ENCODE peak calls at places on chromosome 22, in seven cellular contexts. Z is psoas muscle; O is NCI-H460; C is effector memory CD8-positive, alpha-beta T cell; R is adrenal gland; N is GM18507; M is naive B cell. J is an unnamed sample.

GRCh38 chr22:21940521-21940920 is 12.1 kb downstream of the PPM1F start:
- DNase-seq in M (no peak), C (no peak), N (no peak), R (no peak), O (no peak), Z (no peak), J (no peak)

GRCh38 chr22:23204541-23205157 is 24.3 kb downstream of the BCR start:
- DNase-seq in N (no peak), O (no peak), M (no peak), R (peak), Z (peak), C (no peak), J (no peak)

GRCh38 chr22:32080904-32081303 is 37.8 kb downstream of the SLC5A1 start:
- DNase-seq in O (peak), C (no peak), Z (no peak), N (peak), R (peak), M (no peak), J (peak)

GRCh38 chr22:50027639-50028537 is 15.3 kb upstream of the IL17REL start:
- DNase-seq in R (no peak), M (no peak), N (no peak), O (no peak), C (no peak), Z (no peak), J (no peak)

GRCh38 chr22:27258773-27259172 is 542.8 kb downstream of the MN1 start:
- DNase-seq in O (no peak), M (no peak), Z (no peak), N (no peak), C (no peak), R (no peak), J (no peak)

GRCh38 chr22:27045103-27045940 is 387.9 kb downstream of the MIAT start:
- DNase-seq in O (peak), M (no peak), C (no peak), N (no peak), R (no peak), Z (no peak), J (no peak)

GRCh38 chr22:42271906-42272305 is 1.5 kb upstream of the TCF20 start:
- DNase-seq in Z (no peak), O (no peak), M (no peak), N (no peak), R (no peak), C (no peak), J (no peak)

GRCh38 chr22:29801153-29801552 is 34.0 kb downstream of the UQCR10 start:
- DNase-seq in N (no peak), R (no peak), C (no peak), Z (no peak), M (no peak), O (no peak), J (no peak)

GRCh38 chr22:18968011-18968749 is 32.1 kb upstream of the PRODH start:
- DNase-seq in R (no peak), C (no peak), N (no peak), O (no peak), Z (peak), M (no peak), J (no peak)

GRCh38 chr22:36383110-36383581 is 4.6 kb downstream of the MYH9 start:
- DNase-seq in N (peak), R (no peak), O (no peak), C (peak), Z (no peak), M (no peak), J (no peak)

GRCh38 chr22:17314472-17314871 is 54.8 kb upstream of the CECR2 start:
- DNase-seq in R (no peak), C (no peak), O (no peak), Z (no peak), M (no peak), N (no peak), J (no peak)

GRCh38 chr22:35600466-35600865 is 16.7 kb downstream of the MB start:
- DNase-seq in N (no peak), C (no peak), Z (no peak), O (no peak), M (no peak), R (no peak), J (no peak)

GRCh38 chr22:45334068-45334467 is 24.3 kb downstream of the FAM118A start:
- DNase-seq in N (no peak), M (no peak), C (no peak), Z (no peak), R (no peak), O (no peak), J (no peak)

GRCh38 chr22:29956680-29957079 is 73.7 kb downstream of the MTMR3 start:
- DNase-seq in Z (no peak), C (no peak), M (no peak), O (no peak), N (no peak), R (no peak), J (no peak)

GRCh38 chr22:46835288-46835687 is 72.8 kb downstream of the TBC1D22A start:
- DNase-seq in R (no peak), C (no peak), M (no peak), O (no peak), N (no peak), Z (no peak), J (no peak)

GRCh38 chr22:40055143-40055926 is 60.6 kb downstream of the FAM83F start:
- DNase-seq in N (no peak), O (no peak), M (peak), C (no peak), R (no peak), Z (no peak), J (no peak)

J was measured in HCT116.